ENCODE peak calls at places on chromosomes 5 and 9, in nine cellular contexts. B, K, Y, P, H, J, W, O and U are unnamed samples.

GRCh38 chr9:81132318-81132717 is 557.0 kb downstream of the TLE1 start:
- DNase-seq in B (no peak), K (no peak), Y (no peak), P (no peak), H (no peak), J (no peak), W (no peak), O (no peak), U (peak)

GRCh38 chr5:132746592-132747063 is 598 bp upstream of the CCNI2 start:
- DNase-seq in B (no peak), K (no peak), Y (peak), P (no peak), H (peak), J (no peak), W (peak), O (no peak), U (no peak)

GRCh38 chr5:180059326-180059725 is 12.2 kb downstream of the RNF130 start:
- DNase-seq in B (no peak), K (no peak), Y (no peak), P (no peak), H (no peak), J (no peak), W (no peak), O (no peak), U (no peak)

GRCh38 chr5:172044631-172045314 is 38.3 kb upstream of the FBXW11 start:
- DNase-seq in B (no peak), K (no peak), Y (no peak), P (no peak), H (peak), J (no peak), W (no peak), O (no peak), U (no peak)

GRCh38 chr9:115115924-115116323 is 2.0 kb downstream of the TNC start:
- DNase-seq in B (no peak), K (no peak), Y (no peak), P (peak), H (peak), J (no peak), W (no peak), O (no peak), U (no peak)

GRCh38 chr5:59766394-59766793 is 127.1 kb downstream of the PDE4D start:
- DNase-seq in B (no peak), K (peak), Y (peak), P (peak), H (no peak), J (peak), W (peak), O (no peak), U (no peak)

GRCh38 chr5:170986598-170986997 is 124.8 kb downstream of the RANBP17 start:
- DNase-seq in B (no peak), K (no peak), Y (peak), P (peak), H (no peak), J (peak), W (no peak), O (no peak), U (peak)

GRCh38 chr9:21565137-21565536 is 83.0 kb upstream of the IFNE start:
- DNase-seq in B (no peak), K (no peak), Y (no peak), P (no peak), H (no peak), J (no peak), W (no peak), O (no peak), U (no peak)

GRCh38 chr9:65404232-65405006 is 119.4 kb upstream of the FOXD4L5 start:
- DNase-seq in B (no peak), K (no peak), Y (no peak), P (no peak), H (no peak), J (no peak), W (no peak), O (no peak), U (no peak)

GRCh38 chr5:87300744-87301143 is 33.1 kb downstream of the RASA1 start:
- DNase-seq in B (no peak), K (no peak), Y (peak), P (peak), H (peak), J (peak), W (no peak), O (no peak), U (no peak)

GRCh38 chr5:76610196-76610595 is 13.0 kb downstream of the F2RL2 start:
- DNase-seq in B (no peak), K (no peak), Y (no peak), P (no peak), H (no peak), J (no peak), W (no peak), O (no peak), U (no peak)

GRCh38 chr5:120368923-120369715 is 95.0 kb upstream of the PRR16 start:
- DNase-seq in B (no peak), K (no peak), Y (no peak), P (no peak), H (no peak), J (no peak), W (peak), O (no peak), U (no peak)

GRCh38 chr9:108088916-108089315 is 599.3 kb upstream of the KLF4 start:
- DNase-seq in B (no peak), K (no peak), Y (no peak), P (no peak), H (no peak), J (no peak), W (no peak), O (no peak), U (no peak)

GRCh38 chr5:178940569-178941360 is at the start of gene ZNF454:
- DNase-seq in B (peak), K (peak), Y (no peak), P (peak), H (peak), J (peak), W (peak), O (no peak), U (no peak)
- H3K4me3 ChIP-seq in B (peak), K (peak), Y (no peak), P (peak), H (peak), J (peak), W (peak), O (no peak), U (no peak)

DNA sequence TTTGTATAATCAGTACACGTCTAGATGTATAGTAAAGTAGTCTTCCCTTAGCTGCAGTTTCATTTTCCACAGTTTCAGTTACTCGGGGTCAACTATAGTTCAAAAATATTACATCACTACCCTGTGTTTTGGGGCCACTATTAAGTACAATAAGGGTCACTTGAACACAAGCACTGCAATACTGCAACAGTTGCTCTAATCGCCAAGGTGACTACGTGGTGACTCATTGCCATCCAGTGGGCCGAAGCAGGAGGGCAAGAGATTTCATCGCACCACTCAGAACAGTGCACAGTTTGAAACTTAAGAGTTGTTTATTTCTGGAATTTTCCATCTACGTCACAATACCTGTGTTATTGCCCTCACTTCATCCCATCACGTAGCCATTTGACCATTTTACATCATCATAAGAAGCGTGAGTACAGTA is at the start of gene ARL14EPL:
- DNase-seq in B (peak), K (peak), Y (peak), P (peak), H (peak), J (peak), W (no peak), O (no peak), U (no peak)
- H3K4me3 ChIP-seq in B (no peak), K (no peak), Y (no peak), P (no peak), H (no peak), J (no peak), W (no peak), O (no peak), U (no peak)

GRCh38 chr5:154474267-154474956 is 3.6 kb downstream of the HAND1 start:
- DNase-seq in B (no peak), K (no peak), Y (no peak), P (no peak), H (no peak), J (no peak), W (no peak), O (no peak), U (no peak)

GRCh38 chr5:154474957-154475334 is 3.1 kb downstream of the HAND1 start:
- DNase-seq in B (no peak), K (no peak), Y (no peak), P (no peak), H (no peak), J (no peak), W (no peak), O (no peak), U (no peak)

GRCh38 chr5:154477382-154478223 is 424 bp downstream of the HAND1 start:
- DNase-seq in B (no peak), K (peak), Y (peak), P (no peak), H (no peak), J (no peak), W (no peak), O (no peak), U (no peak)

GRCh38 chr5:154476343-154477213 is 1.4 kb downstream of the HAND1 start:
- DNase-seq in B (no peak), K (no peak), Y (no peak), P (no peak), H (no peak), J (no peak), W (no peak), O (no peak), U (no peak)

DNA sequence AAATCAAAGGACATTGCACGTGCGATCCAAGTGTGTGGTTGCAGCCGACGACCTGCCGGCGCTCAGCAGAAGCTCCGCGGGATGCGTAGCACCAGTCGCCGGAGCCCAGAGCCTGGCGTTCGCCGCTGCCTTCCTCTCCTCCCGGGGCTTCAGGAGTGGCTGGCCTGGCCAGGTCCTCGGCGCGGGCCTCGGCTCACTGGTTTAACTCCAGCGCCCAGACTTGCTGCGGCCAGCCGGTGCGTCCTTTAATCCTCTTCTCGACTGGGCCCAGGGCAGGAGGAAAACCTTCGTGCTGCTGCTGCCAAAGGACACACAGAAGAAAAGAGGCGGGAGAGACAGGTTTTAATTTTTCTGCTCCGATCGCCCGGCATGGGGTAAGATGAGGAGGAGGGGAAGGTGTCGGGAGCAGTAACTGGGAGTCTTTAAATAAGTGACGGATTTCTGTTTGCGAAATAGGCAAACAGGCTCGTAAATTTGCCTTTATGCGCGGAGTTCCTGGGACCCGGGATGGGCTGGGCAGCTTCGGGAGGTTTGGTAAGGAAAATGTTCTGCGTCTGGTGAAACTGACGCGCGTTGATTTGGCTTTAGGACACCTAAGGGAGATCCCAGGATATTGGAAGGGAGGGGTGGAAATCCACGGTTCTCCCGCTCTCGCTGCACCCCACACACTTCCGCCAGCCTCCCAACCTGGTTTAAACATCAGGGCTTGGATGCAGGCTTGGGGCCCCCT is 2.2 kb downstream of the HAND1 start:
- DNase-seq in B (no peak), K (peak), Y (no peak), P (no peak), H (no peak), J (no peak), W (no peak), O (no peak), U (no peak)
- H3K4me3 ChIP-seq in B (no peak), K (peak), Y (peak), P (no peak), H (no peak), J (peak), W (peak), O (no peak), U (no peak)

DNA sequence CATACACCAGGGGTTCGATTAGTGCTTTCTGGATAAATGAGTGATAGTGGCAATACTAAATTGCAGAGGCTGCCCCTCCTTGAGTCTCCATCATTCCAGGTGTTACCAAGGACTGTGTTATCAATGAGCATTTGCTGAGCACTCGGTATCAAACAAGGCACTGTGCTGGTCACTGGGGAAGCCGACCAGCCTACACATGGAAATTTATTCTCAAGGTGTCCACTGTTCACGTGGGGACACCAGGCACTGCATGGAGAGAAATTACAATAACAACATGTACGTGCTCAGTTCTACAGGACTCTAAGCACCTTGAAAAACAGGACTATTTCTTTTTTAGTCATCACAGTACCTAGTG is 22.2 kb downstream of the RGS3 start:
- DNase-seq in B (no peak), K (no peak), Y (no peak), P (no peak), H (no peak), J (no peak), W (no peak), O (no peak), U (no peak)
- H3K4me3 ChIP-seq in B (no peak), K (no peak), Y (no peak), P (no peak), H (no peak), J (no peak), W (no peak), O (no peak), U (no peak)

GRCh38 chr9:99565203-99565602 is 256.5 kb upstream of the NR4A3 start:
- DNase-seq in B (no peak), K (peak), Y (no peak), P (no peak), H (no peak), J (no peak), W (no peak), O (no peak), U (no peak)

GRCh38 chr9:99573052-99573451 is 248.6 kb upstream of the NR4A3 start:
- DNase-seq in B (no peak), K (peak), Y (no peak), P (no peak), H (no peak), J (no peak), W (no peak), O (no peak), U (no peak)

GRCh38 chr9:99573883-99574282 is 247.8 kb upstream of the NR4A3 start:
- DNase-seq in B (no peak), K (no peak), Y (no peak), P (no peak), H (no peak), J (no peak), W (no peak), O (no peak), U (no peak)

GRCh38 chr9:99572529-99572928 is 249.2 kb upstream of the NR4A3 start:
- DNase-seq in B (no peak), K (no peak), Y (no peak), P (no peak), H (no peak), J (no peak), W (no peak), O (no peak), U (no peak)

GRCh38 chr9:99569840-99570239 is 251.8 kb upstream of the NR4A3 start:
- DNase-seq in B (no peak), K (no peak), Y (no peak), P (no peak), H (no peak), J (no peak), W (no peak), O (no peak), U (no peak)
- H3K4me3 ChIP-seq in B (no peak), K (no peak), Y (no peak), P (no peak), H (no peak), J (no peak), W (no peak), O (no peak), U (no peak)

GRCh38 chr5:37839441-37840035 is 303 bp downstream of the GDNF start:
- DNase-seq in B (peak), K (peak), Y (peak), P (peak), H (peak), J (peak), W (peak), O (no peak), U (no peak)
- H3K4me3 ChIP-seq in B (peak), K (peak), Y (peak), P (peak), H (peak), J (peak), W (peak), O (no peak), U (no peak)